ENCODE peak calls at places on chromosome 2, in ten cellular contexts. E, A, M, J, Z, U, X, H, F and Q are unnamed samples.

GRCh38 chr2:201135396-201135795 is 19.4 kb downstream of the CFLAR start:
- DNase-seq in M (no peak), J (no peak), X (no peak), F (no peak), U (no peak), E (no peak), A (no peak), Z (no peak), H (no peak), Q (no peak)

GRCh38 chr2:47888581-47889280 is 17.6 kb downstream of the FBXO11 start:
- DNase-seq in M (no peak), E (peak; percentile 62), U (no peak), H (no peak), Z (no peak), J (no peak), F (no peak), X (no peak), A (no peak), Q (no peak)

GRCh38 chr2:186772579-186772978 is 76.4 kb downstream of the ZSWIM2 start:
- DNase-seq in J (no peak), Z (no peak), H (no peak), E (no peak), X (no peak), U (no peak), F (no peak), A (no peak), M (no peak), Q (no peak)

GRCh38 chr2:96188821-96189526 is 19.7 kb downstream of the STARD7 start:
- DNase-seq in E (no peak), Z (no peak), J (no peak), M (no peak), F (no peak), H (no peak), A (no peak), U (no peak), X (no peak), Q (no peak)

GRCh38 chr2:24930768-24931167 is 10.7 kb upstream of the ADCY3 start:
- DNase-seq in X (no peak), U (no peak), E (no peak), M (no peak), A (no peak), J (no peak), F (no peak), H (no peak), Z (no peak), Q (no peak)

GRCh38 chr2:186543561-186544131 is 46.2 kb upstream of the ITGAV start:
- DNase-seq in X (no peak), J (peak; percentile 10), F (no peak), H (no peak), M (no peak), Z (no peak), U (no peak), A (no peak), E (peak; percentile 69), Q (no peak)

GRCh38 chr2:938181-939005 is 12.3 kb upstream of the SNTG2 start:
- DNase-seq in M (no peak), H (no peak), A (no peak), U (no peak), X (no peak), Z (no peak), J (no peak), F (no peak), E (no peak), Q (no peak)

GRCh38 chr2:15615310-15615920 is 23.7 kb downstream of the DDX1 start:
- DNase-seq in F (no peak), Z (no peak), M (no peak), H (no peak), A (no peak), E (no peak), U (no peak), X (no peak), J (no peak), Q (no peak)

GRCh38 chr2:223383315-223383714 is 218.8 kb downstream of the SCG2 start:
- DNase-seq in X (no peak), J (no peak), F (no peak), H (no peak), Z (no peak), U (no peak), A (no peak), M (no peak), E (no peak), Q (no peak)

GRCh38 chr2:10057231-10058107 is 14.1 kb downstream of the KLF11 start:
- DNase-seq in H (peak; percentile 65), U (peak; percentile 71), Z (no peak), X (peak; percentile 86), A (peak; percentile 62), M (peak; percentile 91), E (peak; percentile 92), J (no peak), F (peak; percentile 84), Q (no peak)

GRCh38 chr2:10072656-10073480 is 7.3 kb downstream of the CYS1 start:
- DNase-seq in Z (peak; percentile 95), U (no peak), H (peak; percentile 63), F (peak; percentile 73), X (peak; percentile 94), M (peak; percentile 84), E (peak; percentile 89), J (peak; percentile 72), A (peak; percentile 82), Q (peak; percentile 84)

GRCh38 chr2:23695214-23696162 is 231.4 kb downstream of the ATAD2B start:
- DNase-seq in J (no peak), A (no peak), E (no peak), F (no peak), Z (no peak), U (peak; percentile 55), M (no peak), H (no peak), X (peak; percentile 64), Q (peak; percentile 20)

DNA sequence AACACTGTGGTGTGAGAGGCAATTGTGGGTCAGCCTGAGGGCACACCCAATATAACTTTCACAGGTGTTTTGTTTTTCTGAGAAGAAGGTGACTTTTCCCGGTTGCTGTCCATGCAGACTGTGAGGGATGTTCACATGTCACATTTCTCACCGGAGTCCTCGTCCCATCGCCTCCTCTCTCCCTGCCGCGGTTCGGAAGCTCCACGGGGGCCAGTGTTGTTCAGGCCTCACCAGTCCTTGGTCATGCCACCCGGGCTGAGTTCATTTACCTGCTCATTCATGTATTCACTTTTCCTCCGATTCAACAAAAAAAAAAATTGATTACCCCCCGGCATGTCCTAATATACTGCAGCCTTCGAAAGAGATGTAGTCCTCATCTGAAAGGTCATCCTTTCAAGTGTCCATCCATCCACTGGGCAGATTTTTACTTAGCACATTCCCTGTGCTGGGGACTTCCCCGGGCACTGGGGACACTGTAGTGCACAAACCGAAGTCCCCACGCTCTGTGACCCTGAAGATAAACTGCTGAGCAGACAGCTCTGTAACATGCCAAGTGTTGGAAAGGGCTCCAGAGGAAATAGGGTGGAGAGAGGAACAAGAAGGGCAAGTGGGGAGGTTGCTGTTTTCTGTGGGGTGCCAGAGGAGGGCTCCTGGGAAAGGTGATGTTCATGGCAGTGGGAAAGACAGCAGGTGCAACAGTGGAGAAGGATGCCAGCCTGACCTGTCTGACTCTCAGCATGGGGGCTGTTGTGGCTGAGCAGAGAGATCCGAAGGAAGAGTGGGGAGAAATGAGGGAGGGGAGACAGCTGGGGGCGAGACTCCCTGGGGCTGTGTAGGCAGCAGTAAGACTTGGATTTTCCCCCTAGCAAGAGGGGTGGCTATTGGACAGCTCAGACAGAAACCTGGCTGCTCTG is 22.4 kb downstream of the LRRFIP1 start:
- DNase-seq in X (no peak), U (no peak), M (no peak), A (no peak), E (no peak), J (no peak), H (no peak), Z (no peak), F (no peak), Q (no peak)
- H3K9me3 ChIP-seq in X (no peaks in the 10 kb centered on the region), U (no peaks in the 10 kb centered on the region), M (no peaks in the 10 kb centered on the region), A (no peaks in the 10 kb centered on the region), E (no peaks in the 10 kb centered on the region), J (no peaks in the 10 kb centered on the region), H (peaks cover 13% of the 10 kb centered on the region), Z (peaks cover 6% of the 10 kb centered on the region), F (no peaks in the 10 kb centered on the region), Q (no peaks in the 10 kb centered on the region)

GRCh38 chr2:215882689-215883088 is 130.7 kb downstream of the MREG start:
- DNase-seq in U (no peak), Z (no peak), F (no peak), H (no peak), A (no peak), X (no peak), M (no peak), E (no peak), J (no peak), Q (no peak)

GRCh38 chr2:215884741-215885140 is 128.6 kb downstream of the MREG start:
- DNase-seq in J (no peak), U (no peak), E (peak; percentile 64), A (no peak), Z (no peak), F (no peak), X (no peak), H (no peak), M (no peak), Q (no peak)

GRCh38 chr2:215886026-215886425 is 127.3 kb downstream of the MREG start:
- DNase-seq in F (no peak), J (no peak), A (no peak), U (no peak), H (no peak), E (no peak), M (no peak), X (no peak), Z (no peak), Q (no peak)

GRCh38 chr2:215883799-215884198 is 129.6 kb downstream of the MREG start:
- DNase-seq in M (no peak), A (no peak), F (no peak), E (no peak), J (no peak), U (no peak), Z (no peak), X (no peak), H (no peak), Q (no peak)

GRCh38 chr2:215885621-215886020 is 127.7 kb downstream of the MREG start:
- DNase-seq in H (no peak), F (no peak), Z (no peak), U (no peak), X (no peak), M (no peak), A (no peak), E (no peak), J (no peak), Q (no peak)
- TF ChIP-seq CTCF in H (no peak), F (no peak), Z (no peak), U (no peak), X (no peak), M (no peak), A (no peak), E (no peak), J (no peak), Q (no peak)

GRCh38 chr2:81551040-81551634 is 1246.6 kb upstream of the LRRTM1 start:
- DNase-seq in X (no peak), F (no peak), U (no peak), Z (no peak), H (no peak), J (no peak), A (no peak), M (no peak), E (no peak), Q (no peak)
- H3K9me3 ChIP-seq in X (no peaks in the 10 kb centered on the region), F (no peaks in the 10 kb centered on the region), U (no peaks in the 10 kb centered on the region), Z (peaks cover 15% of the 10 kb centered on the region), H (peaks cover 33% of the 10 kb centered on the region), J (no peaks in the 10 kb centered on the region), A (no peaks in the 10 kb centered on the region), M (no peaks in the 10 kb centered on the region), E (no peaks in the 10 kb centered on the region), Q (no peaks in the 10 kb centered on the region)

DNA sequence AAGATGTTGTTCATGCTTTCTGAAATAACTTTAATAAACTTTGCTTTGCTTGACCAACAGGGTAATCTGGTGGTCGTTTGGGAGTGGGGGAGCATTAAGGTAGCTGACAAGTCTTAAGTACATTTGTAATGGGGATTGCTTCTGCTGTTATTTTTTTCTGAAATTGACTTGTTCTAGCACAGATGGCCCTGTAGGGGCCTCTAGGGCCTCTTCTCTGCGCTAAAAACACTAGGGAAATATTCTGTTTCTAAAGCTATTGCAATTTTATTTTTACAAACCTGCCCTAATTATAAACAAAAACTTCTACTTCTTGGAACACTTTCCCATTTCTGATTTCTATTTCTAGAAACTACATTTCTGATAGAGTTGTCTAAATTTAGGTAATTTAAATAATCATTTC is 191.3 kb upstream of the KCNJ3 start:
- DNase-seq in M (no peak), E (no peak), Z (no peak), F (no peak), J (no peak), H (no peak), X (no peak), A (no peak), U (no peak), Q (no peak)
- TF ChIP-seq CTCF in M (no peak), E (no peak), Z (no peak), F (no peak), J (no peak), H (no peak), X (no peak), A (no peak), U (no peak), Q (no peak)